ENCODE peak calls at places on chromosomes 13 and 19, in eight cellular contexts. H is H54; K is activated T-cell treated with anti-CD3 and anti-CD28 coated beads for 4 hours; J is GM04504; U is activated naive CD4-positive, alpha-beta T cell treated with Interleukin-2 at 50 U/mL for 16 hours; Y is frontal cortex; I is CD8-positive, alpha-beta T cell; R is thoracic aorta. D is an unnamed sample.

GRCh38 chr13:66914155-66914554 is 316.0 kb downstream of the PCDH9 start:
- DNase-seq in H (no peak), K (no peak), J (no peak), U (no peak), Y (no peak), I (no peak), R (no peak), D (no peak)

GRCh38 chr19:54938906-54939305 is 8.4 kb downstream of the NLRP7 start:
- DNase-seq in H (no peak), K (no peak), J (no peak), U (no peak), Y (no peak), I (no peak), R (no peak), D (no peak)

GRCh38 chr19:13689050-13689449 is 75.3 kb upstream of the MRI1 start:
- DNase-seq in H (no peak), K (no peak), J (no peak), U (no peak), Y (no peak), I (no peak), R (no peak), D (no peak)

GRCh38 chr13:60326273-60326672 is 70.7 kb upstream of the TDRD3 start:
- DNase-seq in H (no peak), K (no peak), J (no peak), U (no peak), Y (no peak), I (no peak), R (no peak), D (no peak)

GRCh38 chr13:40780822-40781401 is 8.5 kb upstream of the SLC25A15 start:
- DNase-seq in H (peak), K (no peak), J (no peak), U (no peak), Y (no peak), I (no peak), R (no peak), D (no peak)

GRCh38 chr13:63184693-63185092 is 1769.0 kb upstream of the PCDH20 start:
- DNase-seq in H (peak), K (no peak), J (peak), U (no peak), Y (no peak), I (no peak), R (no peak), D (no peak)

GRCh38 chr13:98658131-98658530 is 81.2 kb upstream of the STK24 start:
- DNase-seq in H (no peak), K (no peak), J (peak), U (no peak), Y (no peak), I (no peak), R (no peak), D (no peak)

GRCh38 chr19:5936308-5936980 is 22.4 kb downstream of the CAPS start:
- DNase-seq in H (no peak), K (no peak), J (no peak), U (no peak), Y (no peak), I (no peak), R (no peak), D (no peak)

GRCh38 chr19:1373534-1374249 is 10.0 kb upstream of the NDUFS7 start:
- DNase-seq in H (no peak), K (no peak), J (no peak), U (no peak), Y (peak), I (no peak), R (no peak), D (peak)

GRCh38 chr19:47283405-47284059 is 8.8 kb downstream of the INAFM1 start:
- DNase-seq in H (no peak), K (no peak), J (no peak), U (no peak), Y (no peak), I (no peak), R (no peak), D (no peak)

GRCh38 chr19:12695997-12696365 is 450 bp downstream of the FBXW9 start:
- DNase-seq in H (no peak), K (no peak), J (no peak), U (no peak), Y (no peak), I (no peak), R (no peak), D (no peak)

GRCh38 chr19:14413355-14413754 is 5.8 kb downstream of the DDX39A start:
- DNase-seq in H (no peak), K (no peak), J (no peak), U (no peak), Y (no peak), I (no peak), R (no peak), D (no peak)

GRCh38 chr13:91767681-91768080 is 369.3 kb downstream of the GPC5 start:
- DNase-seq in H (no peak), K (no peak), J (no peak), U (no peak), Y (peak), I (no peak), R (no peak), D (no peak)

GRCh38 chr19:14997981-14998380 is 18.3 kb upstream of the SLC1A6 start:
- DNase-seq in H (no peak), K (no peak), J (no peak), U (no peak), Y (no peak), I (no peak), R (no peak), D (no peak)

GRCh38 chr13:30844548-30845296 is 61.3 kb upstream of the MEDAG start:
- DNase-seq in H (no peak), K (no peak), J (no peak), U (no peak), Y (no peak), I (no peak), R (no peak), D (no peak)

GRCh38 chr13:33355470-33355869 is 69.9 kb upstream of the STARD13 start:
- DNase-seq in H (no peak), K (no peak), J (peak), U (no peak), Y (no peak), I (no peak), R (no peak), D (no peak)